ENCODE peak calls at places on chromosome 12, in seven cellular contexts. A, B, S, H, R, P and G are unnamed samples.

GRCh38 chr12:32100361-32100760 is 6.3 kb upstream of the BICD1 start:
- DNase-seq in A (no peak), B (no peak), S (no peak), H (no peak), R (no peak), P (no peak), G (no peak)

GRCh38 chr12:110270125-110270962 is 10.7 kb upstream of the ATP2A2 start:
- DNase-seq in A (peak), B (no peak), S (no peak), H (peak), R (no peak), P (peak), G (peak)

GRCh38 chr12:42145552-42146215 is 1.0 kb upstream of the GXYLT1 start:
- DNase-seq in A (no peak), B (no peak), S (no peak), H (no peak), R (no peak), P (no peak), G (no peak)

GRCh38 chr12:100716658-100716948 is 78.0 kb upstream of the ANO4 start:
- DNase-seq in A (peak), B (no peak), S (no peak), H (no peak), R (peak), P (no peak), G (peak)

GRCh38 chr12:69553626-69554248 is 31.5 kb upstream of the CCT2 start:
- DNase-seq in A (peak), B (no peak), S (no peak), H (peak), R (no peak), P (peak), G (peak)

GRCh38 chr12:94623161-94623920 is 27.0 kb downstream of the TMCC3 start:
- DNase-seq in A (no peak), B (no peak), S (no peak), H (no peak), R (no peak), P (no peak), G (no peak)

GRCh38 chr12:58976146-58976545 is 55.8 kb upstream of the LRIG3 start:
- DNase-seq in A (no peak), B (no peak), S (no peak), H (no peak), R (no peak), P (no peak), G (no peak)

GRCh38 chr12:103882861-103883596 is 42.0 kb upstream of the NT5DC3 start:
- DNase-seq in A (no peak), B (no peak), S (no peak), H (no peak), R (no peak), P (no peak), G (no peak)

GRCh38 chr12:131803995-131804521 is 24.1 kb upstream of the MMP17 start:
- DNase-seq in A (peak), B (no peak), S (no peak), H (peak), R (no peak), P (peak), G (peak)

GRCh38 chr12:18955594-18955993 is 173.9 kb upstream of the PLEKHA5 start:
- DNase-seq in A (peak), B (no peak), S (no peak), H (peak), R (no peak), P (peak), G (peak)

GRCh38 chr12:92065018-92065499 is 80.6 kb downstream of the BTG1 start:
- DNase-seq in A (no peak), B (no peak), S (no peak), H (peak), R (no peak), P (no peak), G (peak)

GRCh38 chr12:54411398-54412241 is 7.4 kb downstream of the ITGA5 start:
- DNase-seq in A (peak), B (no peak), S (no peak), H (peak), R (no peak), P (peak), G (peak)

GRCh38 chr12:80419660-80420059 is 24.4 kb upstream of the PTPRQ start:
- DNase-seq in A (peak), B (no peak), S (no peak), H (no peak), R (no peak), P (no peak), G (no peak)

GRCh38 chr12:131572626-131573025 is 138.3 kb upstream of the SFSWAP start:
- DNase-seq in A (no peak), B (no peak), S (no peak), H (no peak), R (no peak), P (no peak), G (no peak)

GRCh38 chr12:79591988-79592387 is 98.8 kb downstream of the PAWR start:
- DNase-seq in A (no peak), B (no peak), S (no peak), H (no peak), R (no peak), P (no peak), G (no peak)

GRCh38 chr12:94545937-94546771 is 86.5 kb upstream of the CEP83 start:
- DNase-seq in A (peak), B (no peak), S (no peak), H (peak), R (peak), P (peak), G (peak)

GRCh38 chr12:97211421-97211820 is 251.2 kb upstream of the RMST start:
- DNase-seq in A (no peak), B (no peak), S (no peak), H (no peak), R (no peak), P (no peak), G (no peak)

GRCh38 chr12:92442782-92443181 is 260.0 kb upstream of the PLEKHG7 start:
- DNase-seq in A (no peak), B (no peak), S (no peak), H (no peak), R (no peak), P (no peak), G (no peak)

GRCh38 chr12:123614531-123614930 is 12.6 kb downstream of the DDX55 start:
- DNase-seq in A (peak), B (no peak), S (no peak), H (peak), R (no peak), P (peak), G (peak)

GRCh38 chr12:100798799-100799198 is 4.2 kb downstream of the ANO4 start:
- DNase-seq in A (no peak), B (no peak), S (no peak), H (no peak), R (no peak), P (no peak), G (no peak)

GRCh38 chr12:50187084-50187900 is 20.1 kb upstream of the CERS5 start:
- DNase-seq in A (peak), B (peak), S (no peak), H (peak), R (no peak), P (peak), G (peak)